ENCODE peak calls at places on chromosomes 1 and 21, in five cellular contexts. B, F, X, K and N are unnamed samples. For H3K4me1, the result is how much of the 10 kb centered on the place peaks cover.

GRCh38 chr1:62006690-62007089 is 188.0 kb upstream of the L1TD1 start:
- DNase-seq in X (no peak), K (no peak), F (no peak), B (no peak), N (no peak)

GRCh38 chr1:54794401-54795099 is 6.6 kb downstream of the TTC22 start:
- DNase-seq in B (no peak), K (no peak), X (no peak), F (no peak), N (peak)

GRCh38 chr1:61013189-61013952 is 69.0 kb upstream of the NFIA start:
- DNase-seq in F (no peak), B (peak), X (no peak), K (no peak), N (no peak)

GRCh38 chr1:232183802-232184201 is 446.1 kb downstream of the SIPA1L2 start:
- DNase-seq in K (no peak), B (no peak), X (no peak), F (no peak), N (peak)

GRCh38 chr1:173354937-173355280 is 122.2 kb upstream of the PRDX6 start:
- DNase-seq in B (no peak), K (no peak), X (no peak), F (no peak), N (no peak)

GRCh38 chr1:203368624-203369451 is 17.9 kb upstream of the FMOD start:
- DNase-seq in F (peak), K (peak), B (no peak), X (peak), N (peak)

GRCh38 chr21:35646606-35647005 is 413.7 kb downstream of the SETD4 start:
- DNase-seq in B (no peak), K (no peak), F (no peak), X (no peak), N (no peak)

GRCh38 chr1:8424539-8425116 is 106.7 kb downstream of the SLC45A1 start:
- DNase-seq in B (no peak), K (peak), X (peak), F (peak), N (peak)

GRCh38 chr1:119947468-119947867 is 51.2 kb upstream of the ADAM30 start:
- DNase-seq in K (no peak), B (no peak), X (no peak), F (no peak), N (no peak)

GRCh38 chr1:214499732-214500131 is 51.7 kb downstream of the PTPN14 start:
- DNase-seq in B (no peak), K (no peak), X (no peak), F (no peak), N (no peak)

GRCh38 chr1:26864610-26865480 is 1.9 kb downstream of the SFN start:
- DNase-seq in K (peak), B (peak), F (peak), X (peak), N (peak)

DNA sequence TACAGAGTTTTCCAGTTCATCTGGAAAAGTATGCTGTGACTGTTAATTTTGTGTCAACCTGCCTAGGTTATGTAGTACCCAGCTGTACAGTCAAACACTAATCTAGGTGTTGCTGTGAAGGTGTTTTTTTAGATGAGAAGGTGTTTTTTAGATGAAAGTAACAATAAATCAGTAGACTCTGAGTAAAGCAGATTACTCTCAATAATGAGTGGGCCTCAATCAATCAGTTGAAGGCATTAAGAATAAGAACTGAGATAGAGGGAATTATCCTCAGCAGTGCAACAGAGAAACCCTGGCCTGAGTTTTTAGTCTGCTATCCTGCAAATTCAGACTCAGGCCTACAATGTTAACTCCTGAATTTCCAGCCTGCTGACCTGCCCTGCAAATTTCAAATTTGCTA is 33.5 kb downstream of the SCAF4 start:
- DNase-seq in B (no peak), F (no peak), K (no peak), X (no peak), N (no peak)
- TF ChIP-seq CTCF in B (no peak), F (no peak), K (no peak), X (no peak), N (no peak)

GRCh38 chr1:47438321-47439150 is 692 bp downstream of the FOXD2 start:
- DNase-seq in K (no peak), B (no peak), F (no peak), X (no peak), N (no peak)
- H3K27ac ChIP-seq in K (no peak), B (no peak), F (peak), X (no peak), N (no peak)

DNA sequence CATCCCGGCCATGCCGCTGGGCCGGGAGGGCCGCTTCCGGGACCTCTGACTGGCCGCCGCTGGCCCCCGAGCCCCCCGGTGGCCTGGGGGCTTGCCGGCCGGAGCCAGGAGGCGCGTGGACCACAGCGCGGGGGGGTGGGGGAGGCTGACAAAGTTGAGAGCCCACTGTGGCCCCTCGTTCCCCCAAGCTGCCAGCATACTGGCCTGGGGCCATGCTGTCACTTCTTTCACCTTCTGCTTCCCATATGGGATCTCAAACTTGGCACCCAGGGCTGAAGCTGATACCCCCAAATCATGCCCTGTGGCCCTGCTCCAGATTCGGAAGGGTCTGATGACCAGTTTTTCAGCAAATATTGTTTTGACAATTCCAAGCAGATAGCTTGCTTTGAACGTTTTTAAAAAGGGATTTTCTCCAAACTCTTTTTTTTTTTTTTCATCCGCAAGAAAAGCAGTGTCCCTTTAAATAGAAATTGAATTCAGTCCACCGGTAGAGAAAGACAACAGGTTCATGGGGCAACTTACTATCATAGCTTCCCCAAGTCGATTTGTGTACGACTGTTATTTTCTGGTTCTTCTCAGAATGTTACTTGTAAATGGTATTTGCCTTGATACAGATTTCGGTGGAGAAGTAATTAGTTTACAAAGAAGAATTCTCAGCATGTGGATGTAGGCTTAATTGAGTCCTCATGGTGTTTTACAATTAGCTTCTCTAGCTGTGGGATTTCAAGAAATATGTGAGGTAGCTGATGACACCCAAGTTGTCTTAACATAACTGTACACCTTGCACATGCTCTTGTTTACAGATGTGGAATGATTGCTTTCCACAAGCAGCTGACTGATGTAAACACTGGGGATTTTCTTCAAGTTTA is 1.0 kb downstream of the MACO1 start:
- DNase-seq in B (no peak), X (peak), K (peak), F (peak), N (no peak)
- H3K4me1 ChIP-seq in B (under half), X (half or more), K (under half), F (under half), N (under half)

DNA sequence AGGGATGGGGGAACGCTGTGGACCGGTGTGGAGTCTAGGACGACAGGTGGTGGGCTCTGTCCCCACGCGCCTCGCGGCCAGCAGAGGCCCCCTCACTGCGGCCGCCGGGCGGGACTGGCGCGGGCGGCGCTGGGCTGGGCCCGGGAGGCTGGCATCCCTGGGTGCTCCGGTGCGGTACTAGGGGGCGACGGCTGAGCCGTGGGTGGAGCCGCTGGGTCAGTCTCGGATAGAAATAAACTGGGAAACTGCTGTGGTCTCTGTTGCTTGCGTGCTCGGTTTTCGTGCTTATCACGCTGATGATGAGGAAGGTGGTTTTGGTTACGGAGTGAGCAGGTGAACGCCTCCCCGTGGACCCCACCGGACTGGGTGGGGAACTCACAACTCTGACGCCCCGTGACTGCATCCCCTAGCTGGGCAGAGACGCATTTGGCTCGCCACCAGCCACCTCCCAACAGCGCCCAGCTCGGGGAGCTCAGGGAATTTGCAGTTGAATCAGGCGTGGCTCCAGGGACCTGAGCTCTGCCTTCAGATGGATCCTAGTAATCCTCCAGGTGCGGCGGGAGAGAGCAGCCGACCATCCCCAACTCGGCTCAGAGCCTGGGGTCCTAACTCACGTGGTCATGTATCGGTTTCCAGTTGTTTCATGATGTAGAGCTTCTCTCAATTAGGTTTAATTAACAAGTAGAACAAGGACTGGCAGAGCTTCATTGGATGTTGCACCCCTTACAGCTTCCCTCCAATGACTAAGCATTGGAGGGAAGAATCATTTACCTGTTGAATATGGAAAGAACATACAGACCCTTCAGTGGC is 32.1 kb downstream of the HSD17B7 start:
- DNase-seq in X (no peak), B (peak), K (no peak), F (no peak), N (peak)
- TF ChIP-seq CTCF in X (no peak), B (peak), K (no peak), F (no peak), N (peak)

GRCh38 chr1:64065571-64065970 is 137.9 kb upstream of the UBE2U start:
- DNase-seq in F (no peak), K (no peak), B (no peak), X (no peak), N (no peak)
- H3K27ac ChIP-seq in F (no peak), K (no peak), B (no peak), X (no peak), N (peak)